ENCODE peak calls at places on chromosomes 6 and 20, in nine cellular contexts. Y is GM23338, K is BE2C, S is GM12878, F is adrenal gland, R is spleen, C is pancreas, W is cardiac muscle cell, A is Caco-2. V is an unnamed sample. For H3K4me1, the result is how much of the 10 kb centered on the place peaks cover.

GRCh38 chr20:33648396-33649004 is 13.6 kb upstream of the C20orf144 start:
- DNase-seq in C (no peak), R (peak), S (no peak), Y (no peak), F (no peak), K (no peak), A (peak), W (peak), V (no peak)

GRCh38 chr6:1525364-1526038 is 84.2 kb upstream of the FOXC1 start:
- DNase-seq in A (no peak), S (no peak), Y (no peak), C (no peak), F (no peak), W (no peak), K (no peak), R (no peak), V (no peak)

GRCh38 chr20:56689318-56689717 is 60.2 kb downstream of the TFAP2C start:
- DNase-seq in Y (peak), K (no peak), S (no peak), F (no peak), W (no peak), C (no peak), A (peak), R (no peak), V (no peak)

GRCh38 chr6:168196881-168197635 is 118.0 kb upstream of the FRMD1 start:
- DNase-seq in F (no peak), W (no peak), R (no peak), S (no peak), C (no peak), K (no peak), A (peak), Y (no peak), V (peak)

GRCh38 chr6:21740719-21741118 is 147.2 kb downstream of the SOX4 start:
- DNase-seq in K (no peak), F (no peak), R (no peak), Y (peak), A (no peak), C (no peak), S (no peak), W (no peak), V (no peak)

GRCh38 chr6:1423578-1423977 is 34.2 kb downstream of the FOXF2 start:
- DNase-seq in F (no peak), W (no peak), R (no peak), C (no peak), A (no peak), S (no peak), K (no peak), Y (no peak), V (no peak)

GRCh38 chr6:163460307-163460782 is 45.8 kb downstream of the QKI start:
- DNase-seq in C (no peak), K (no peak), W (no peak), F (no peak), Y (no peak), S (peak), A (no peak), R (no peak), V (no peak)

GRCh38 chr20:39532205-39532604 is 570.1 kb downstream of the DHX35 start:
- DNase-seq in Y (no peak), A (no peak), S (no peak), R (no peak), W (no peak), C (no peak), K (no peak), F (no peak), V (no peak)

GRCh38 chr6:37061157-37061804 is 55.8 kb downstream of the FGD2 start:
- DNase-seq in R (peak), W (no peak), S (no peak), C (peak), F (no peak), A (no peak), Y (no peak), K (no peak), V (peak)

GRCh38 chr20:62808211-62808865 is 3.7 kb downstream of the OGFR start:
- DNase-seq in F (no peak), C (no peak), S (no peak), K (peak), Y (peak), A (no peak), R (peak), W (peak), V (peak)

DNA sequence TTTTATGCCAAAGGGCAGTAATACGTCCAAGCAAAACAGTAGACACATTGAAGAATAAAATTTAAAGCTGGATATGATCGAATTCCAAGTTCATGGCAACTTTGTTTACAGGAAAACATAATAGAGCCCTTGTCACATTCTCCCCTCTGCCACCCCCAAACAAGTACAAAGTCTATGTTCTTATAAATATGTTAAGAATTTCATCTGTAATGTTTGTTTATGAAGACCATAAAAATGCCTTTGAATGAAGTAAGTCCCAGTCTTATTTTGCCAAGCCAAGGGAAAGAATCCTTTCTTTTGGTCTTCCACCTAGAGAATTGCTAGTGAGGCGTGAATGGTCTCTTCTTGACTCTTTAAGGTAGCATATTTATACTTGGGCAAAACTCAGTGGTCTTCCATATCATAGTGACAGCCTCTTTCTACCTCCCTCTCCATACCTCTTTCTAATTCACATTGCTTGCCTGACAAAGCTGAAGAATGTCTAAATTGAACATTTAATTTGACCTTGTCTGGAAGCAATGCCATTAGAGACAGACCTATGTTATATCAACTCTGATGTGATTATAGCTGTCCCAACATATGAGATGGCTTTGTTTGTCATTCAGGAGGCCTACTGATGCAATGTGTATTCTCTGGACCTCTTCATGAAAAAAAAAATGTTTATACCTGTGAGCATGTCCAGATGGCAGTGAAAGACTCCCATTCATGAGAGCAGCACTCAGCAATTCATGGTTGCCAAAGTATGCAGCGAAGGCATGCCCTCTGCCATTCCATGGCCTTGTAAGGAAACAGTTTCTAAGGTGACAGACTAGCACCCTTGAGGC is 70.6 kb upstream of the CCN2 start:
- DNase-seq in W (peak), F (no peak), R (no peak), S (no peak), K (no peak), C (no peak), Y (no peak), A (peak), V (no peak)
- TF ChIP-seq CTCF in W (no peak), F (no peak), R (no peak), S (no peak), K (no peak), C (no peak), Y (no peak), A (no peak), V (no peak)

DNA sequence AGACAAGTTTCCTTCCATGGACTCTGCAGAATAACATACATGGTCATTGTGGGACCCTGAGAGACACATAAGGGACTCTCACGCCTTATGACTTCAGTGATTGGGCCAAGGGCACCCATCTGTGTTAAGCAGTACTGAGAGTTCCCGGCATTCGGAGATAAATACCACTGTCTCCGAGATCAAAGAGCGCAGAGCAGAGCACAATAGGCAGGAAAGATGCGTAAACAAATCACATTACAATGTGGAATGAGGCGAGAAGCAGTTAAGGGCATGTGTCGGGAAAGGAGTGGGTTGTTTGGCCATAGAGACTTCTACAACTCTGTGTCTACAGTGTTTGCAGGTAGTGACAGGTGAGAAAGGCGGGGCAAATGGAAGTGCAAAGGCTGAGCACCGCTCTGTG is 57.6 kb downstream of the NRSN1 start:
- DNase-seq in W (no peak), S (no peak), K (no peak), R (no peak), A (no peak), C (no peak), F (no peak), Y (peak), V (no peak)
- H3K4me1 ChIP-seq in W (under half), S (under half), K (under half), R (under half), A (under half), C (under half), F (under half), Y (under half), V (under half)

GRCh38 chr20:58010186-58010585 is 218.3 kb downstream of the ANKRD60 start:
- DNase-seq in S (no peak), F (no peak), A (peak), Y (no peak), C (no peak), R (peak), W (no peak), K (no peak), V (no peak)

GRCh38 chr20:58007947-58008346 is 220.5 kb downstream of the ANKRD60 start:
- DNase-seq in W (no peak), K (no peak), A (peak), F (peak), R (no peak), C (no peak), Y (no peak), S (no peak), V (no peak)

GRCh38 chr20:58006346-58007316 is 221.8 kb downstream of the ANKRD60 start:
- DNase-seq in Y (no peak), R (peak), K (no peak), A (peak), C (no peak), W (no peak), S (no peak), F (peak), V (no peak)

GRCh38 chr20:58008866-58009265 is 219.6 kb downstream of the ANKRD60 start:
- DNase-seq in W (no peak), K (no peak), S (no peak), F (peak), R (no peak), Y (no peak), A (peak), C (no peak), V (no peak)

DNA sequence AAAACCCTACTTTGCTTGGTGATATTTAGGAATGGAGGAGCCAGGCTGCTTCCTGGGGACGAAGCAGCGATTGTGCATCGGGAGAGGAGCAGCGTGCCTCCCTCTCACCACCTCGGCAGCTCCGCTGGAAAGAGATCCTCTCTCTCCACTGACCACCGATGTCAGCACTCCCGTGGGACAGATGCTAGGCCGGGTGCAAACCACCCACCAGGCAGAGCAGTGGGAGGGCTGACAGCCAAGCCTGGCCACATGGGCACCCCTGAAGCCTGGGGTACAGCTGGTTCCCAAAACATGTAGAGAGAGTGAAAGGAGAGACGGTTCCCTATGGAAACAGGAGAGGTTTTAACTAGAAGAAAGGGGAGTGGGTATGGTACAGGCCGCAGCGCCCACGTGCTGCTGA is 220.0 kb downstream of the ANKRD60 start:
- DNase-seq in S (no peak), F (peak), K (no peak), W (no peak), A (peak), Y (no peak), R (no peak), C (no peak), V (no peak)
- H3K4me3 ChIP-seq in S (no peak), F (no peak), K (no peak), W (no peak), A (no peak), Y (no peak), R (no peak), C (no peak), V (no peak)

GRCh38 chr6:115271001-115271400 is 789.7 kb downstream of the FRK start:
- DNase-seq in S (no peak), W (no peak), F (no peak), K (no peak), Y (no peak), R (no peak), C (peak), A (no peak), V (no peak)

GRCh38 chr6:115272311-115272710 is 788.4 kb downstream of the FRK start:
- DNase-seq in W (no peak), F (no peak), C (no peak), Y (peak), K (no peak), S (no peak), R (no peak), A (no peak), V (no peak)

GRCh38 chr6:115271434-115271833 is 789.3 kb downstream of the FRK start:
- DNase-seq in R (no peak), Y (peak), K (no peak), F (no peak), W (peak), A (no peak), S (no peak), C (no peak), V (no peak)
- TF ChIP-seq CTCF in R (no peak), Y (peak), K (peak), F (no peak), W (no peak), A (no peak), S (no peak), C (no peak), V (no peak)

GRCh38 chr6:136158398-136158797 is 91.7 kb downstream of the MTFR2 start:
- DNase-seq in K (no peak), A (no peak), W (peak), F (peak), S (no peak), C (peak), Y (no peak), R (peak), V (peak)
- H3K4me1 ChIP-seq in K (under half), A (under half), W (under half), F (under half), S (under half), C (under half), Y (under half), R (under half), V (under half)

GRCh38 chr20:17225891-17226409 is 890 bp upstream of the PCSK2 start:
- DNase-seq in Y (peak), C (peak), R (peak), K (peak), F (no peak), W (peak), A (no peak), S (no peak), V (peak)
- H3K4me3 ChIP-seq in Y (peak), C (peak), R (peak), K (peak), F (no peak), W (peak), A (no peak), S (no peak), V (no peak)

GRCh38 chr6:158122048-158122447 is 46.0 kb downstream of the SERAC1 start:
- DNase-seq in A (peak), Y (no peak), S (no peak), C (no peak), W (no peak), R (no peak), F (no peak), K (no peak), V (no peak)
- TF ChIP-seq CTCF in A (no peak), Y (no peak), S (no peak), C (no peak), W (no peak), R (no peak), F (no peak), K (no peak), V (no peak)